ENCODE peak calls at places on chromosomes 11 and 22, in four cellular contexts. One of them, this sample, is unnamed. For H3K4me1 and H3K36me3, the result is how much of the 10 kb centered on the place peaks cover.

GRCh38 chr11:77095551-77096490 is 6.8 kb upstream of the OMP start:
- DNase-seq in sigmoid colon: peak
- DNase-seq in neuronal stem cell: no peak
- DNase-seq in gastrocnemius medialis: no peak
- DNase-seq in this sample: peak

GRCh38 chr22:24975125-24975640 is 22.7 kb downstream of the KIAA1671 start:
- DNase-seq in sigmoid colon: no peak
- DNase-seq in neuronal stem cell: no peak
- DNase-seq in gastrocnemius medialis: no peak
- DNase-seq in this sample: no peak

GRCh38 chr22:43858156-43858895 is 4.0 kb downstream of the SULT4A1 start:
- DNase-seq in sigmoid colon: peak
- DNase-seq in neuronal stem cell: no peak
- DNase-seq in gastrocnemius medialis: no peak
- DNase-seq in this sample: no peak

GRCh38 chr11:120956710-120957500 is 67.0 kb upstream of the TBCEL start:
- DNase-seq in sigmoid colon: no peak
- DNase-seq in neuronal stem cell: no peak
- DNase-seq in gastrocnemius medialis: no peak
- DNase-seq in this sample: no peak

GRCh38 chr22:45452565-45453449 is 39.3 kb downstream of the RIBC2 start:
- DNase-seq in sigmoid colon: no peak
- DNase-seq in neuronal stem cell: no peak
- DNase-seq in gastrocnemius medialis: no peak
- DNase-seq in this sample: no peak

GRCh38 chr22:44748524-44748923 is 3.9 kb upstream of the ARHGAP8 start:
- DNase-seq in sigmoid colon: no peak
- DNase-seq in neuronal stem cell: no peak
- DNase-seq in gastrocnemius medialis: no peak
- DNase-seq in this sample: no peak

GRCh38 chr11:26331911-26332571 is at the start of gene ANO3:
- DNase-seq in sigmoid colon: peak
- DNase-seq in neuronal stem cell: peak
- DNase-seq in gastrocnemius medialis: peak
- DNase-seq in this sample: peak

GRCh38 chr11:118156531-118157185 is 4.0 kb upstream of the SCN4B start:
- DNase-seq in sigmoid colon: no peak
- DNase-seq in neuronal stem cell: no peak
- DNase-seq in gastrocnemius medialis: peak
- DNase-seq in this sample: no peak

GRCh38 chr22:35470903-35471321 is 69.7 kb upstream of the RASD2 start:
- DNase-seq in sigmoid colon: no peak
- DNase-seq in neuronal stem cell: no peak
- DNase-seq in gastrocnemius medialis: no peak
- DNase-seq in this sample: no peak

GRCh38 chr11:41431784-41432183 is 27.7 kb downstream of the LRRC4C start:
- DNase-seq in sigmoid colon: no peak
- DNase-seq in neuronal stem cell: no peak
- DNase-seq in gastrocnemius medialis: no peak
- DNase-seq in this sample: no peak

GRCh38 chr11:12276356-12276755 is 101.0 kb upstream of the PARVA start:
- DNase-seq in sigmoid colon: peak
- DNase-seq in neuronal stem cell: no peak
- DNase-seq in gastrocnemius medialis: no peak
- DNase-seq in this sample: peak

GRCh38 chr11:84234462-84235202 is 948.5 kb upstream of the CCDC90B start:
- DNase-seq in sigmoid colon: no peak
- DNase-seq in neuronal stem cell: no peak
- DNase-seq in gastrocnemius medialis: no peak
- DNase-seq in this sample: no peak

GRCh38 chr22:30335236-30335635 is 8.5 kb upstream of the TBC1D10A start:
- DNase-seq in sigmoid colon: no peak
- DNase-seq in neuronal stem cell: no peak
- DNase-seq in gastrocnemius medialis: no peak
- DNase-seq in this sample: no peak

GRCh38 chr11:31812392-31813241 is 1.5 kb upstream of the PAX6 start:
- DNase-seq in sigmoid colon: no peak
- DNase-seq in neuronal stem cell: no peak
- DNase-seq in gastrocnemius medialis: no peak
- DNase-seq in this sample: no peak

GRCh38 chr11:1498262-1498661 is 11.7 kb upstream of the MOB2 start:
- DNase-seq in sigmoid colon: no peak
- DNase-seq in neuronal stem cell: no peak
- DNase-seq in gastrocnemius medialis: no peak
- DNase-seq in this sample: peak

GRCh38 chr11:116499396-116500001 is 273.3 kb downstream of the BUD13 start:
- DNase-seq in sigmoid colon: peak
- DNase-seq in neuronal stem cell: peak
- DNase-seq in gastrocnemius medialis: peak
- DNase-seq in this sample: peak

GRCh38 chr22:43636086-43636485 is 176.0 kb downstream of the EFCAB6 start:
- DNase-seq in sigmoid colon: no peak
- DNase-seq in neuronal stem cell: no peak
- DNase-seq in gastrocnemius medialis: no peak
- DNase-seq in this sample: no peak

GRCh38 chr22:47063071-47063509 is 300.6 kb downstream of the TBC1D22A start:
- DNase-seq in sigmoid colon: no peak
- DNase-seq in neuronal stem cell: no peak
- DNase-seq in gastrocnemius medialis: no peak
- DNase-seq in this sample: no peak

GRCh38 chr11:765025-765801 is 12.1 kb downstream of the GATD1 start:
- DNase-seq in sigmoid colon: peak
- DNase-seq in neuronal stem cell: no peak
- DNase-seq in gastrocnemius medialis: no peak
- DNase-seq in this sample: peak

GRCh38 chr22:33326540-33327295 is 268.5 kb upstream of the SYN3 start:
- DNase-seq in sigmoid colon: no peak
- DNase-seq in neuronal stem cell: no peak
- DNase-seq in gastrocnemius medialis: no peak
- DNase-seq in this sample: no peak

GRCh38 chr11:34757026-34757451 is 136.1 kb downstream of the EHF start:
- DNase-seq in sigmoid colon: no peak
- DNase-seq in neuronal stem cell: no peak
- DNase-seq in gastrocnemius medialis: no peak
- DNase-seq in this sample: no peak

GRCh38 chr11:34755671-34756070 is 134.8 kb downstream of the EHF start:
- DNase-seq in sigmoid colon: no peak
- DNase-seq in neuronal stem cell: no peak
- DNase-seq in gastrocnemius medialis: no peak
- DNase-seq in this sample: no peak

GRCh38 chr11:34756591-34756990 is 135.7 kb downstream of the EHF start:
- DNase-seq in sigmoid colon: no peak
- DNase-seq in neuronal stem cell: no peak
- DNase-seq in gastrocnemius medialis: no peak
- DNase-seq in this sample: no peak

GRCh38 chr11:34750692-34751405 is 130.0 kb downstream of the EHF start:
- DNase-seq in sigmoid colon: no peak
- DNase-seq in neuronal stem cell: no peak
- DNase-seq in gastrocnemius medialis: no peak
- DNase-seq in this sample: no peak

DNA sequence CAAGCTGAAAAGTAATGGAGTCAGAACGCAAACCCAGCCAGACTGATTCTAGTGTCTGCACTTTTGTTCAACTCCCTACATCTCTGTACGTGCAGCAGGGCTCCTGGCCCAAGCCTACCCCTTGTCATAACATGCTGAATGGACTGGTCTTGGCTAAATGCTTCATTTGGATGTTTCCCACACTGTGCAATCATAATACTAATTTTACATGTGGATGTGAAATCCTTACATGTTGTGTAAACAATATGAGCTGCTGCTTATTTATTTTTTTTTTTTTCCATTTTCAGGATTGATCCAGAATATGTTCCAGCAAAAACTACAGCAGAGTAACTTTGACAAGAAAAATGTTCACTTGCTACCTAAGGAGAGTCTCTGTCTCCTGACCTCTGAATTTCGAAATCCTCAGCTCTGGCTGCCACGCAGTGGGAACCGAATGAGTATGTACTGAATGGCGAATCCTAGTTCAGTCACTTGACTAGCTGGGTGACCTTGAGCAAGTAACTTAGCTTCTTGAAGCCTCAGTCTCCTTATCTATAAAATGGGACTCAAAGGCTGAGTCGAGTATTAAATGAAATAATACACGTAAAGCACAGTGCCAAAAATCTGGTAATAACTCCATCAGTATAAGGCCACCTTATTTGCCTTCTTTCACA is 133.4 kb downstream of the EHF start:
- DNase-seq in sigmoid colon: no peak
- DNase-seq in neuronal stem cell: no peak
- DNase-seq in gastrocnemius medialis: no peak
- DNase-seq in this sample: no peak
- H3K4me1 ChIP-seq in sigmoid colon: under half
- H3K4me1 ChIP-seq in neuronal stem cell: under half
- H3K4me1 ChIP-seq in gastrocnemius medialis: under half
- H3K4me1 ChIP-seq in this sample: under half

DNA sequence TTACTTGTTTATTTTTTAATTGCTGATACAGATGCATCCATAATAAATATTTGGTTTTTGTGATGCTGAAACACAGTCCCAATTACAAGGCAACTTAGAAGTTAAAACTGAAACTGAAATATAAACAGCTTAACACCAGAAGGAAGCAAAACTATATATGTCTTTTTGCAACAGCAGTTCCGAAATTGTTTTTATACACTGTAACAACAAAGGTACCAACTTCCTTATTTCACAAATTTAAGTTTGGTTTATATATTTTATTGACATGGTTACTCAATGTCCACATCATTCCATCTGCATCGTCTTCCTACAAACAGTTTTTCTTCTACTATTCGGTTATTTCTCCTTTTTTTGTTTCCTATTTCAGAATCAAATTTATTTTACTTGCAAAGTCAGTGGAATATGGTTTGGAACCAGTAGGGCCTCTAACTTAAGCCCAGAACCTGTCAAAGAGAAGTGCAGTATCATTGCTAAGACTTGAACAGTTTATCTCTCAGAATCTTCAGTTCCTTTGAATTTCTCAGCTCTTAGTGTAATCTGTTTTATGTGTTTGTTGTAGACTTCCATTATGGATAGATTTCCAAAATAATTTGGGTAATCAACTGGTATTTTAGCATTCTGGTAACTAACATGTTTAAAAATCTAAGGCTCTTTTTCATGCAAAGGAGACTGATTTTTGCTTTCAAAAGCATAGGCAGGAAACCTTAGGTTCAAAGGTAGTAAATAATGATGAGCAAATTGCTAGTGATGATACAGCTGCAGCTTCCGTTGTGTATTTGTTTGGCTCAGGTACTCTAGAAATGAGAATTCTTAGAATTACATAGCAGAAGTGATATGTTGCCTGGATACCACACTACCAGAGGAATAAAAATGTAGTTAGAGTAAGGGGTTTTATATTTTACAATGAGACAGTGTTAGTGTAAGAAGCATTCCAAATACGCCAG is 8.2 kb upstream of the HSPA8 start:
- DNase-seq in sigmoid colon: no peak
- DNase-seq in neuronal stem cell: no peak
- DNase-seq in gastrocnemius medialis: no peak
- DNase-seq in this sample: no peak
- H3K4me3 ChIP-seq in sigmoid colon: no peak
- H3K4me3 ChIP-seq in neuronal stem cell: no peak
- H3K4me3 ChIP-seq in gastrocnemius medialis: no peak
- H3K4me3 ChIP-seq in this sample: no peak

DNA sequence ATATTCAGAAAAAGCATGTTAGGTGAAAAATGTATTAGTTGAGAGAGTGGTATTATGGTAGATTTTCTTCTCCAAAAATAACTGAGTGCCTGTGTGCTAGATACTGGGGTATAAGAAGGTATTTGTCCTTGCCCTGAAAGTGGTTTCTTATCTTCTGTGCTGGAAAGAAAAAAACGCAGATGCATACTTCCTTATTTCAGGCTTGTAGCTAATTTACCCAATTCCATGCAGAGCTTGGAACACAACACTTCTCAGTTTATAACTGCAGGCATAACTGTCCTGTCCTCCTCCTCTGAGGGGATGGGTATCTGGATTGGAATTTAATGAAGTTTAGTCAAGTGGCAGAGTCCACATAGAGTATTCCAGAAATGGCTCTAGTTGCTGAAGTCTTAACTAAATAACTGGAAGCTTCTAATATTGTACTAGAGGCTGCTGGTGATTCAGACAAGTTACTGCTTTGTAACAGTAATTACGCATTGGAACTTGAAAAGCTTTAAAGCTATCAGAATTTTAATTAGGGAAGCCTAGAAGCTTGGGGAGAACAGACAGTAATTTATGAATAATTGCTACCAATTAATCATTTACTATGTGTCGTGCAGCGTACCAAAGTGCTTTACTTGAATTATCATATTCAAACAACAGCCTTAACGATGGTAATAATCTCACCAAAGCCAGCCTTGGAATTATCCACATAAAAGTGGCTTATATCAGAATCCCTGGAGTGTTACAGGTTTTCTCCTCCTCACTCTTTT is 12.7 kb upstream of the C11orf91 start:
- DNase-seq in sigmoid colon: no peak
- DNase-seq in neuronal stem cell: no peak
- DNase-seq in gastrocnemius medialis: no peak
- DNase-seq in this sample: no peak
- H3K36me3 ChIP-seq in sigmoid colon: under half
- H3K36me3 ChIP-seq in neuronal stem cell: half or more
- H3K36me3 ChIP-seq in gastrocnemius medialis: half or more
- H3K36me3 ChIP-seq in this sample: under half

DNA sequence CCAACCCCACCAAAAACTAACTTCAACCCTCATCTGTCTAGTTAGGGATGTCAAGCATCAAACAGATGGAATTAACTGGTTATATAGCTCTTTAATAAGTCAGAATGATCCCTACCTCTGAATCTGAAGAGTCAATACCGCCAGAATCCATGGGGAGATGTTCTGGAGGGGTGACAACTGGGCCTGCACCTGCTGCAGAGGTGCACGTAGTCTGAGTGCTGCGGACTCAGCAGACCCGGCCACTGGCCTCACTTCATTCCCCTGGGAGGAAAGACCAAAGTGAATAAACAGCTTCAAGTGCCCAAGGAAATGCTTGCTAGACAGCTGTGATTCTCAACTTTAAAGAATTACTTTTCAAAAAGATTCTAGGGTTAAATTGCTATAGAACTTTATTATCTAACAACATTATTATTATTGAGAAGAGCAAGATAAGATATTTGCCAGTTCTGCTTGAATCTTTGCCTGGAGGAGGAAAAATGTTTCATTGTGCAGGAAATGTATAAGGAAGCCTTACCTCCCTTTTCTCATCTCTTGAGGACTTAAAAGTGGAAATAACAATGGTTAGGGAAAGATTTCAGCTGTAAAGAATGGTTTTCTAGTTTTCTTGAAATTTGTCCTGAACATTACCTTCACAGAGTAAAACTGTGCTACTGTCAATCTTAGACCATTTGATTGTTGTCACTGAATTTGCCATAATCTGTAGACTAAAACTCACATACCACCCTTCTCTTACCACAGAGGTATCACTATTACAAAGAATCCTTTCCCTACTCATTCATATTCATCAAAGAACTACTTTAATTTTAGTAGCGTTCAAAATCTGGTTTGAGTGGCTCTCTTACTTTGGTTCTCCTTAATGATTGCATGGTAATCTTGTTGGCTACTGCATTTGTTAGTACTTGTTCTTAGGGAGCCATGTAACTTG is 4.2 kb downstream of the XBP1 start:
- DNase-seq in sigmoid colon: no peak
- DNase-seq in neuronal stem cell: no peak
- DNase-seq in gastrocnemius medialis: no peak
- DNase-seq in this sample: peak
- H3K4me1 ChIP-seq in sigmoid colon: half or more
- H3K4me1 ChIP-seq in neuronal stem cell: under half
- H3K4me1 ChIP-seq in gastrocnemius medialis: under half
- H3K4me1 ChIP-seq in this sample: under half